ENCODE peak calls at places on chromosome 2, in ten cellular contexts. C is A549, R is stomach, E is neural progenitor cell, W is astrocyte, H is body of pancreas, T is cardiac fibroblast, V is prostate gland, N is WERI-Rb-1, K is choroid plexus epithelial cell. G is an unnamed sample.

GRCh38 chr2:8281950-8282857 is 399.7 kb upstream of the ID2 start:
- DNase-seq in C (no peak), R (no peak), E (no peak), W (no peak), H (no peak), T (no peak), V (no peak), N (no peak), K (no peak), G (no peak)

GRCh38 chr2:96116879-96117533 is 635 bp upstream of the ADRA2B start:
- DNase-seq in C (peak), R (peak), E (peak), W (no peak), H (peak), T (peak), V (peak), N (peak), K (peak), G (no peak)

GRCh38 chr2:219285894-219286425 is 6.8 kb downstream of the DNAJB2 start:
- DNase-seq in C (no peak), R (no peak), E (peak), W (peak), H (no peak), T (peak), V (peak), N (peak), K (peak), G (peak)

GRCh38 chr2:150339951-150340350 is 147.5 kb downstream of the RND3 start:
- DNase-seq in C (no peak), R (no peak), E (no peak), W (peak), H (no peak), T (no peak), V (peak), N (peak), K (peak), G (no peak)

GRCh38 chr2:34337735-34338134 is 738.6 kb upstream of the FAM98A start:
- DNase-seq in C (no peak), R (no peak), E (no peak), W (no peak), H (no peak), T (no peak), V (no peak), N (no peak), K (no peak), G (no peak)

GRCh38 chr2:206160124-206160806 is 570 bp downstream of the EEF1B2 start:
- DNase-seq in C (no peak), R (peak), E (no peak), W (no peak), H (peak), T (peak), V (no peak), N (no peak), K (peak), G (peak)

GRCh38 chr2:196322963-196323810 is 151.8 kb upstream of the STK17B start:
- DNase-seq in C (no peak), R (no peak), E (no peak), W (peak), H (no peak), T (peak), V (no peak), N (no peak), K (peak), G (no peak)

GRCh38 chr2:177427316-177427715 is 34.7 kb downstream of the AGPS start:
- DNase-seq in C (no peak), R (no peak), E (no peak), W (no peak), H (no peak), T (no peak), V (no peak), N (no peak), K (no peak), G (no peak)

GRCh38 chr2:53275743-53276142 is 491.9 kb upstream of the CHAC2 start:
- DNase-seq in C (no peak), R (no peak), E (no peak), W (no peak), H (no peak), T (no peak), V (no peak), N (no peak), K (no peak), G (no peak)

GRCh38 chr2:48207201-48207641 is 300.9 kb upstream of the FBXO11 start:
- DNase-seq in C (no peak), R (no peak), E (no peak), W (no peak), H (no peak), T (no peak), V (no peak), N (no peak), K (no peak), G (no peak)

GRCh38 chr2:101921319-101921960 is 70.3 kb upstream of the IL1R2 start:
- DNase-seq in C (no peak), R (no peak), E (no peak), W (no peak), H (no peak), T (no peak), V (no peak), N (no peak), K (no peak), G (no peak)

GRCh38 chr2:84880645-84881521 is at the start of gene TRABD2A:
- DNase-seq in C (peak), R (peak), E (peak), W (no peak), H (no peak), T (no peak), V (no peak), N (no peak), K (no peak), G (no peak)

GRCh38 chr2:85831735-85832134 is 57.1 kb downstream of the ST3GAL5 start:
- DNase-seq in C (no peak), R (no peak), E (no peak), W (no peak), H (no peak), T (no peak), V (no peak), N (no peak), K (no peak), G (no peak)

GRCh38 chr2:42935692-42936631 is 143.6 kb upstream of the HAAO start:
- DNase-seq in C (no peak), R (no peak), E (no peak), W (no peak), H (no peak), T (peak), V (no peak), N (no peak), K (no peak), G (no peak)

GRCh38 chr2:1993711-1994682 is 249.7 kb upstream of the PXDN start:
- DNase-seq in C (no peak), R (no peak), E (no peak), W (peak), H (no peak), T (peak), V (no peak), N (no peak), K (peak), G (no peak)

GRCh38 chr2:172021955-172022354 is 22.2 kb downstream of the METAP1D start:
- DNase-seq in C (peak), R (no peak), E (peak), W (peak), H (no peak), T (peak), V (no peak), N (no peak), K (peak), G (no peak)

GRCh38 chr2:11239718-11240462 is 84.6 kb downstream of the SLC66A3 start:
- DNase-seq in C (peak), R (no peak), E (peak), W (peak), H (no peak), T (peak), V (no peak), N (peak), K (no peak), G (peak)

GRCh38 chr2:114729025-114729424 is 286.6 kb downstream of the DPP10 start:
- DNase-seq in C (peak), R (no peak), E (peak), W (no peak), H (no peak), T (no peak), V (no peak), N (peak), K (no peak), G (no peak)

GRCh38 chr2:150484006-150484405 is 3.5 kb downstream of the RND3 start:
- DNase-seq in C (no peak), R (no peak), E (no peak), W (no peak), H (no peak), T (no peak), V (no peak), N (no peak), K (no peak), G (no peak)

GRCh38 chr2:24047703-24048033 is 477 bp upstream of the WDCP start:
- DNase-seq in C (no peak), R (no peak), E (no peak), W (no peak), H (no peak), T (no peak), V (no peak), N (no peak), K (no peak), G (no peak)

GRCh38 chr2:149527998-149528775 is 59.4 kb downstream of the MMADHC start:
- DNase-seq in C (no peak), R (no peak), E (peak), W (no peak), H (no peak), T (no peak), V (no peak), N (peak), K (no peak), G (no peak)

GRCh38 chr2:212914392-212914791 is 237.0 kb downstream of the IKZF2 start:
- DNase-seq in C (no peak), R (no peak), E (no peak), W (no peak), H (no peak), T (no peak), V (no peak), N (no peak), K (no peak), G (no peak)

GRCh38 chr2:85550476-85550875 is 10.8 kb downstream of the GGCX start:
- DNase-seq in C (no peak), R (no peak), E (no peak), W (no peak), H (no peak), T (no peak), V (no peak), N (no peak), K (no peak), G (no peak)

GRCh38 chr2:191025155-191025554 is 11.2 kb upstream of the STAT1 start:
- DNase-seq in C (no peak), R (no peak), E (no peak), W (no peak), H (no peak), T (no peak), V (no peak), N (no peak), K (no peak), G (no peak)

GRCh38 chr2:101610750-101611315 is 86.7 kb upstream of the MAP4K4 start:
- DNase-seq in C (no peak), R (no peak), E (no peak), W (no peak), H (no peak), T (no peak), V (no peak), N (no peak), K (peak), G (no peak)

GRCh38 chr2:18399601-18400000 is 160.9 kb downstream of the RDH14 start:
- DNase-seq in C (no peak), R (no peak), E (no peak), W (peak), H (no peak), T (no peak), V (no peak), N (no peak), K (no peak), G (no peak)

GRCh38 chr2:46909771-46910419 is 5.7 kb downstream of the MCFD2 start:
- DNase-seq in C (peak), R (peak), E (no peak), W (peak), H (no peak), T (peak), V (no peak), N (no peak), K (peak), G (peak)

GRCh38 chr2:18771212-18771611 is 181.8 kb upstream of the NT5C1B start:
- DNase-seq in C (no peak), R (no peak), E (no peak), W (no peak), H (no peak), T (no peak), V (no peak), N (no peak), K (no peak), G (no peak)

GRCh38 chr2:46490521-46491141 is 11.3 kb downstream of the TMEM247 start:
- DNase-seq in C (no peak), R (no peak), E (no peak), W (peak), H (peak), T (peak), V (no peak), N (no peak), K (peak), G (peak)

GRCh38 chr2:9336209-9336533 is 87.2 kb downstream of the ITGB1BP1 start:
- DNase-seq in C (no peak), R (no peak), E (no peak), W (peak), H (no peak), T (peak), V (no peak), N (no peak), K (peak), G (no peak)

GRCh38 chr2:134002921-134003320 is 251.0 kb upstream of the MGAT5 start:
- DNase-seq in C (no peak), R (no peak), E (no peak), W (no peak), H (no peak), T (no peak), V (no peak), N (no peak), K (no peak), G (no peak)

GRCh38 chr2:54556659-54557121 is 100.6 kb downstream of the SPTBN1 start:
- DNase-seq in C (no peak), R (no peak), E (no peak), W (peak), H (no peak), T (peak), V (no peak), N (peak), K (peak), G (no peak)

DNA sequence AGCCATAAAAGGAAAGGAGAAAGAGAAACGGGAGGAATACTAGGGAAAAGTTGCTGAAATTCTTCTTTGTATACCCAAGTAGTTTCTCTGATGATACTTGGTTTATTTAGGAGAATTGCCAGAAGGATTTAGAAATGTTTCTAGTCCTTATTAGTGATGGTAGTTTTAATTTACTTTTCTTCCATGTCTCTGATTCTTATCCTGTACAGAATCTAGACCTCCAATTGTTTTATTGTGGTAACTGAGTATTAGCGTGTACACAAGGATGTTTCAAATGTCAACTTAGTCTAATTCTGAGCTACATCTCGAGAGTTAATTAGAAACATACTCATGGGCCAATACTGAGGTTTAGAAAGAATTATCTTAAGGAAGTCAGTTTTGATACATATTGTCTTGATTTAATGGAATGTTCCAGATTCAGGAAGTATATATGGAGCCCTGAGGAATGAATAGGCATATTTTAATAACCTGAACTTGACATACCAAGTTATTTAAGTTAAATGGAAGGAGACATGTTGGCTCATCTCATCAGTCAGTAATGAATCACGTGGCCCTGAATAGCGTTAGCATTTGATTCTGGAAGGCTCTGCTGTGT is 219.6 kb downstream of the LTBP1 start:
- DNase-seq in C (no peak), R (no peak), E (no peak), W (peak), H (no peak), T (peak), V (no peak), N (no peak), K (peak), G (no peak)
- H3K4me3 ChIP-seq in C (no peak), R (no peak), E (no peak), W (no peak), H (no peak), T (no peak), V (no peak), N (no peak), K (no peak), G (no peak)

DNA sequence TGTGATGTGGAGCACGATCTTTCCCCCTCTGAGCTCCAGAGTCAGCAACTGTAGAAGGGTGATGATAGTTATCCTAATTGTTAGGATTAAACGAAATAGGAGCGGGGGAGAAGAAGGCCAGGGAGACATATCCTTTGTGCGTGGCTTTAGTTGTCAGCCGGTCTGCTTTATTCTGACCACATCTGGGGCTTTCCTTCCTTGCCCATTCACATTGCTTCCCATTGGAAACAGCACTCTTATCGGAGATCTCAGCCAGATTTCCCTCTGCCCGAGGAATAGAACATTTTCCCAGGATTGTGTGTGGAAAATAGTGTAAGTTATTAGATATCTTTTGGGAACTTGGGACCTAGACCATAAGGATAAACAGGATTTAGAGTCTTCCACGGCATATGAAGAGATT is 1.5 kb downstream of the RALB start:
- DNase-seq in C (no peak), R (no peak), E (peak), W (no peak), H (no peak), T (no peak), V (no peak), N (no peak), K (no peak), G (no peak)
- H3K4me3 ChIP-seq in C (peak), R (peak), E (peak), W (peak), H (no peak), T (peak), V (peak), N (no peak), K (peak), G (no peak)

GRCh38 chr2:25671622-25672021 is 1.8 kb downstream of the DTNB start:
- DNase-seq in C (no peak), R (peak), E (no peak), W (no peak), H (peak), T (no peak), V (peak), N (no peak), K (no peak), G (no peak)
- H3K4me3 ChIP-seq in C (no peak), R (no peak), E (peak), W (no peak), H (no peak), T (no peak), V (no peak), N (no peak), K (no peak), G (no peak)

DNA sequence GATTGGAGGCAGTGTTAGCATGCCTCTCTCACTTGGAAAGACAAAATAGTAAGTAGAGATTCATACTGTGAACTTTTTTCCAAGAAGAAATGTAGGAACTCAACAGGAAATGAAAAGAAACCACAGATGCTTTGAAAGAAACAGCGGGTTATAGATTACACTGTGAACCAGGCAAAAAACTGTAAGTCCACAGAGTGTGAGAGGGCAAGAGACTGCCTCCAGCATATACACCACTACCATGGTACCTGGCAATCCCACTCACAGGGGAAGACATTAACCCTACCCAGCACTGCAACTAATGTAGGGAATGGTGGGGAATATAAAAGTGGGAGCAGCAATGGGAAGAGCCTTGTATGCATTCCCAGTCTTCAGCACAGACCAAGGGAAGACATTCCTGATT is 150.6 kb upstream of the GALNT5 start:
- DNase-seq in C (no peak), R (no peak), E (no peak), W (no peak), H (no peak), T (no peak), V (no peak), N (no peak), K (peak), G (no peak)
- H3K4me3 ChIP-seq in C (no peak), R (no peak), E (no peak), W (no peak), H (no peak), T (no peak), V (no peak), N (no peak), K (no peak), G (no peak)